ENCODE peak calls at places on chromosome 12, in four cellular contexts. I, G, U and Z are unnamed samples.

GRCh38 chr12:102913453-102914226 is 3.4 kb downstream of the PAH start:
- DNase-seq in I (no peak), G (no peak), U (no peak), Z (no peak)

GRCh38 chr12:110581951-110582285 is 1.2 kb downstream of the PPTC7 start:
- DNase-seq in I (no peak), G (no peak), U (no peak), Z (no peak)

GRCh38 chr12:18564306-18564705 is 173.5 kb downstream of the PLCZ1 start:
- DNase-seq in I (no peak), U (no peak), G (no peak), Z (no peak)

GRCh38 chr12:63916561-63917476 is 72.3 kb downstream of the SRGAP1 start:
- DNase-seq in U (no peak), I (no peak), G (no peak), Z (no peak)

GRCh38 chr12:6061661-6062060 is 62.8 kb downstream of the VWF start:
- DNase-seq in I (no peak), G (no peak), U (no peak), Z (no peak)

GRCh38 chr12:10720974-10721565 is 2.1 kb downstream of the YBX3 start:
- DNase-seq in G (no peak), U (no peak), I (no peak), Z (no peak)

GRCh38 chr12:64733857-64734256 is 25.3 kb downstream of the GNS start:
- DNase-seq in U (no peak), G (no peak), I (no peak), Z (no peak)

GRCh38 chr12:118193958-118194357 is 58.0 kb downstream of the PEBP1 start:
- DNase-seq in I (no peak), G (no peak), U (no peak), Z (no peak)

GRCh38 chr12:118633071-118633470 is 256.7 kb downstream of the SUDS3 start:
- DNase-seq in U (no peak), I (no peak), G (no peak), Z (peak; percentile 11)

GRCh38 chr12:47813491-47814196 is 6.1 kb downstream of the HDAC7 start:
- DNase-seq in G (no peak), U (peak; percentile 36), I (no peak), Z (peak; percentile 53)

GRCh38 chr12:7994731-7995205 is 37.7 kb upstream of the FOXJ2 start:
- DNase-seq in I (no peak), G (no peak), U (peak; percentile 25), Z (no peak)

GRCh38 chr12:30774599-30774998 is 19.8 kb upstream of the CAPRIN2 start:
- DNase-seq in G (no peak), U (no peak), I (no peak), Z (no peak)

GRCh38 chr12:25151476-25151875 is 43.5 kb downstream of the DNAI7 start:
- DNase-seq in U (no peak), G (no peak), I (no peak), Z (no peak)

GRCh38 chr12:68416826-68417225 is 84.7 kb upstream of the MDM1 start:
- DNase-seq in I (no peak), G (no peak), U (no peak), Z (no peak)

GRCh38 chr12:48602192-48602989 is 32.5 kb upstream of the LALBA start:
- DNase-seq in U (no peak), I (peak; percentile 2), G (no peak), Z (no peak)

GRCh38 chr12:64083285-64084210 is 138.5 kb downstream of the KICS2 start:
- DNase-seq in I (no peak), U (no peak), G (no peak), Z (no peak)

GRCh38 chr12:109687250-109687649 is 26.4 kb upstream of the FAM222A start:
- DNase-seq in G (no peak), I (no peak), U (no peak), Z (no peak)

GRCh38 chr12:25322918-25323773 is 72.4 kb upstream of the KRAS start:
- DNase-seq in I (no peak), G (no peak), U (no peak), Z (no peak)

GRCh38 chr12:20101046-20101445 is 267.3 kb upstream of the PDE3A start:
- DNase-seq in G (no peak), U (no peak), I (no peak), Z (no peak)

GRCh38 chr12:14716848-14717444 is 20.5 kb upstream of the GUCY2C start:
- DNase-seq in G (no peak), I (peak; percentile 52), U (peak; percentile 62), Z (peak; percentile 27)

GRCh38 chr12:132711169-132711843 is 664 bp downstream of the PGAM5 start:
- DNase-seq in U (peak; percentile 42), G (no peak), I (no peak), Z (peak; percentile 37)

GRCh38 chr12:43957732-43958131 is 121.9 kb downstream of the TMEM117 start:
- DNase-seq in U (no peak), I (peak; percentile 49), G (peak; percentile 28), Z (peak; percentile 17)

GRCh38 chr12:33634544-33634943 is 194.9 kb upstream of the SYT10 start:
- DNase-seq in G (no peak), I (no peak), U (no peak), Z (no peak)
- TF ChIP-seq NR2C2 in G (no peak), I (no peak), U (no peak), Z (no peak)

DNA sequence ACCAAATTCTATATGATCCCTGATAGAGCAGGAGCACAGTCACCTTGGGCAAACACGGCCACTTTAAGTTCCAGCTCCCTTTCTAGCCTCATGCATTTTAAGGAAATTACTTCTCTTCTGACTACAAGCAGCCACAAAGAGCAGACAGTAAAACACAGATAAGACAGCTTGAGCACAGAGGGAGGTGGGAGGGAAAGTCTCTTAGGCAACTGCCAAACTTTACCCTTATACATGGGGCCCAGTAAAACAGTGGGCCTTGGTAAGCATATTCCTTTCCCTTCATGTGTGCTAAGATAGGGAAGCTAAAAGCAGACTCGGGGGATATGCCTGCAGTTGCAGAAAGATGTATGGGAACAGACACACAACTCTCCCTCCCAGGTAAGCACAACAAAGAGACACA is 235.9 kb downstream of the CPNE8 start:
- DNase-seq in I (no peak), U (no peak), G (no peak), Z (peak; percentile 68)
- TF ChIP-seq NR2C2 in I (no peak), U (no peak), G (no peak), Z (no peak)

GRCh38 chr12:76876696-76877229 is 2.1 kb downstream of the CSRP2 start:
- DNase-seq in G (no peak), U (no peak), I (no peak), Z (no peak)

GRCh38 chr12:76880156-76881023 is 1.6 kb upstream of the CSRP2 start:
- DNase-seq in U (no peak), I (peak; percentile 21), G (no peak), Z (no peak)

GRCh38 chr12:76879710-76880025 is 849 bp upstream of the CSRP2 start:
- DNase-seq in U (no peak), G (no peak), I (no peak), Z (no peak)

GRCh38 chr12:76878899-76879709 is at the start of gene CSRP2:
- DNase-seq in I (peak; percentile 79), U (peak; percentile 95), G (peak; percentile 13), Z (peak; percentile 92)

GRCh38 chr12:76878045-76878898 is 547 bp downstream of the CSRP2 start:
- DNase-seq in G (no peak), U (peak; percentile 74), I (peak; percentile 23), Z (peak; percentile 23)
- TF ChIP-seq NR2C2 in G (no peak), U (no peak), I (no peak), Z (no peak)

GRCh38 chr12:105384220-105384619 is 53.7 kb downstream of the C12orf75 start:
- DNase-seq in U (no peak), G (no peak), I (no peak), Z (no peak)

GRCh38 chr12:105386431-105386830 is 55.9 kb downstream of the C12orf75 start:
- DNase-seq in I (no peak), U (no peak), G (no peak), Z (no peak)

GRCh38 chr12:105382771-105383632 is 52.5 kb downstream of the C12orf75 start:
- DNase-seq in I (peak; percentile 55), G (peak; percentile 17), U (peak; percentile 15), Z (peak; percentile 63)

GRCh38 chr12:105385141-105385540 is 54.6 kb downstream of the C12orf75 start:
- DNase-seq in U (no peak), G (no peak), I (no peak), Z (no peak)
- TF ChIP-seq NR2C2 in U (no peak), G (no peak), I (no peak), Z (no peak)

GRCh38 chr12:55467836-55468235 is 2.1 kb downstream of the OR6C70 start:
- DNase-seq in I (no peak), U (no peak), G (no peak), Z (no peak)
- TF ChIP-seq NR2C2 in I (no peak), U (no peak), G (no peak), Z (no peak)

GRCh38 chr12:90211017-90211416 is 502.4 kb upstream of the ATP2B1 start:
- DNase-seq in G (no peak), I (no peak), U (no peak), Z (no peak)
- TF ChIP-seq NR2C2 in G (no peak), I (no peak), U (no peak), Z (no peak)

DNA sequence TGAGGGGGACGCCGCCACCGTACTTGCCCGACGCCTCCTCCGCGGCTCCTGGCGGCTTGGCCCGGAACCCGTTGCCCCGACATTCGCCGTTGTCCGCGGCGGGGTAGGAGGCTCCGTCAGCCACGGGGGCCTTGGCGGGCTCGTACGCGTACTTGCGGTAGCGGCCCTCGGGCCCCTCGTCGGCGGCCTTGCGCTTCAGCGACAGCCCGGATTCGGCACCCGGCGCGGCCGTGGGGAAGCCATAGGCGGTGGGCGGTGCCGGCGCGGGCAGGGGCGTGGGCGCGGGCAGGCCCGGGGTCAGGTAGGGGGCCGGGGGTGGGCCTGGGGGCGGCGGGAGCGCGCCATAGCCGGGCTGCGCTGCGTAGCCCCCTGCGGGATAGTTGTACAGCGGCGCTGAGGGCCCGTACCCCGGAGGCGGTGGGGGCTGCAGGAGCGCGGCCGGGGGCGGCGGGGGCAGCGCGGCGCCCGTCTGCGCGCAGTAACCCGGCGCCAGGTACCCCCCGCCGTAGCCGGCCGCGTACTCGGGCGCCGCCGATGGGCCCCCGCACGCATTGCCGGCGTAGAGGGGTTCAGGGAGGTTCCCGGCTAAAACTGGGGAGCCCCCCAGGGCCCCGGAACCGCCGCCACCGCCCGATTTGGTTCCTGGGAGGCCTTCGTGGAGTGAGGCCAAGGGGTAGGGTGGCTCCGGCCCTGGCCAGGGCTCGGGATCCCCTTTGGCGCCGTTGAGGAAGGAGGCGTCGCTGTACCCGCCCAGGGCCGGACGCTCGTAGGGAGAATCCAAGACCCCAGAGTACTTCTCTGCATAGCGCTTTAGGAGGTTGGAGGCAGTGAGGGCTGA is 26.9 kb downstream of the FIGNL2 start:
- DNase-seq in U (peak; percentile 55), G (no peak), I (no peak), Z (no peak)
- TF ChIP-seq NR2C2 in U (no peak), G (no peak), I (no peak), Z (no peak)

DNA sequence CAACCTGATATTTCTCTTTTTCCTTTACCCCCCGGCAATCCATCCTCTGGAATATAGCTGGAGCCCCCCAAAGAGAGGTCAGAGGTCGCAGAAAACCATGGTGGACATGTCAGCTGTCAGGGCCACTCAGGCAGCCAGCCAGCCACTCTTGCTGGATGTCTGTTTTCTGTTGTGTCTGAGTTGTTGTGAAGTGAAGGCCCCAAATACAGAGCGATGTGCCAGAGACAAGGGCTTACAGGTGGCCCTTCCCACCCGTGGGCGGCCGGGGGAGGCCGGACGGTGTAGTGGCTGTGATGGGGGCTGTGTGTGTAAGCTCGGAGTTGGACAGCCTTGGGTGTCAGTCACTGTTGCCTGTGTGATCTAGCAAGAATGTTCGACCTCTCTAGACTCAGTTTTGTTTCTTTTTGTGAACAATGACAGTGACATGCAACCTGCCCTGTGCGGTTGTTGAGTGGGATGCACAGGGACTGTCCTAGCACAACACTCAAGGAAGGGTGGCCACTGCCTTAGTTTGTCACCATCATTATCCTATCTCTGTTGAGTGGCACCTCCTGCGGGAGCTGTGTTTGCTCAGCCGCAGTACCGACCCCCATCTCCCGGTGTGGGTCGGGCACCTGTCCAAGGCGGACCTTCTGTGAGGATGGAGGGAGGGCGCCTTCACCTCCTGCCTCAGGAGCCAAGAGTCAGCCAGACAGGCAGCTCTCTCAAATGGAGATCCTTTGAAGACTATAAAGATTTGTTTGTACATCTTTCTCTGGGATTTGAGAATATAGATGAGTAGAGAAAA is 141.9 kb downstream of the TSPAN9 start:
- DNase-seq in I (no peak), U (no peak), G (no peak), Z (no peak)
- TF ChIP-seq NR2C2 in I (no peak), U (no peak), G (no peak), Z (no peak)